ENCODE peak calls at places on chromosomes 11 and 22, in four cellular contexts. One of them, this sample, is unnamed.

GRCh38 chr11:126992065-126992803 is 8.3 kb downstream of the KIRREL3 start:
- DNase-seq in HCT116: no peak
- DNase-seq in SK-N-SH: no peak
- DNase-seq in A549: peak
- DNase-seq in this sample: no peak

GRCh38 chr22:22316589-22316988 is 72.0 kb downstream of the VPREB1 start:
- DNase-seq in A549: no peak
- DNase-seq in HCT116: no peak
- DNase-seq in SK-N-SH: no peak
- DNase-seq in this sample: no peak

GRCh38 chr22:22037740-22038139 is 55.2 kb upstream of the TOP3B start:
- DNase-seq in A549: no peak
- DNase-seq in HCT116: no peak
- DNase-seq in SK-N-SH: no peak
- DNase-seq in this sample: no peak

GRCh38 chr11:119085523-119085878 is 820 bp downstream of the HMBS start:
- DNase-seq in HCT116: no peak
- DNase-seq in SK-N-SH: peak
- DNase-seq in A549: no peak
- DNase-seq in this sample: no peak

GRCh38 chr11:75896843-75897419 is 81.9 kb downstream of the UVRAG start:
- DNase-seq in SK-N-SH: peak
- DNase-seq in HCT116: peak
- DNase-seq in A549: peak
- DNase-seq in this sample: peak

GRCh38 chr11:126307706-126308105 is 3.8 kb downstream of the DCPS start:
- DNase-seq in A549: no peak
- DNase-seq in HCT116: no peak
- DNase-seq in SK-N-SH: peak
- DNase-seq in this sample: peak

GRCh38 chr11:35553831-35554230 is 28.4 kb upstream of the PAMR1 start:
- DNase-seq in HCT116: no peak
- DNase-seq in SK-N-SH: no peak
- DNase-seq in A549: no peak
- DNase-seq in this sample: no peak

GRCh38 chr11:72478596-72479143 is 44.3 kb upstream of the CLPB start:
- DNase-seq in SK-N-SH: no peak
- DNase-seq in A549: no peak
- DNase-seq in HCT116: no peak
- DNase-seq in this sample: no peak

GRCh38 chr11:88695701-88696414 is 358.3 kb upstream of the CTSC start:
- DNase-seq in HCT116: no peak
- DNase-seq in A549: no peak
- DNase-seq in SK-N-SH: no peak
- DNase-seq in this sample: no peak

GRCh38 chr22:29306175-29306829 is at the start of gene GAS2L1:
- DNase-seq in HCT116: peak
- DNase-seq in A549: peak
- DNase-seq in SK-N-SH: peak
- DNase-seq in this sample: peak

GRCh38 chr11:3674189-3674588 is 3.0 kb upstream of the CHRNA10 start:
- DNase-seq in HCT116: no peak
- DNase-seq in SK-N-SH: no peak
- DNase-seq in A549: no peak
- DNase-seq in this sample: no peak

GRCh38 chr22:44752285-44753188 is at the start of gene ARHGAP8:
- DNase-seq in SK-N-SH: peak
- DNase-seq in A549: peak
- DNase-seq in HCT116: no peak
- DNase-seq in this sample: no peak

GRCh38 chr11:68956547-68957254 is 24.1 kb downstream of the MRGPRD start:
- DNase-seq in HCT116: no peak
- DNase-seq in A549: no peak
- DNase-seq in SK-N-SH: no peak
- DNase-seq in this sample: no peak

GRCh38 chr11:129278586-129279319 is 86.6 kb upstream of the ARHGAP32 start:
- DNase-seq in A549: no peak
- DNase-seq in SK-N-SH: peak
- DNase-seq in HCT116: no peak
- DNase-seq in this sample: peak

GRCh38 chr11:1943977-1944376 is 3.2 kb upstream of the MRPL23 start:
- DNase-seq in A549: no peak
- DNase-seq in HCT116: no peak
- DNase-seq in SK-N-SH: no peak
- DNase-seq in this sample: no peak

GRCh38 chr22:33006220-33006954 is 51.8 kb downstream of the SYN3 start:
- DNase-seq in HCT116: no peak
- DNase-seq in A549: no peak
- DNase-seq in SK-N-SH: no peak
- DNase-seq in this sample: no peak

GRCh38 chr11:115623021-115623451 is 118.8 kb upstream of the CADM1 start:
- DNase-seq in SK-N-SH: no peak
- DNase-seq in HCT116: no peak
- DNase-seq in A549: peak
- DNase-seq in this sample: no peak

GRCh38 chr22:47067911-47068654 is 305.6 kb downstream of the TBC1D22A start:
- DNase-seq in HCT116: no peak
- DNase-seq in A549: no peak
- DNase-seq in SK-N-SH: no peak
- DNase-seq in this sample: no peak

GRCh38 chr11:92399702-92400101 is 175.1 kb downstream of the FAT3 start:
- DNase-seq in HCT116: no peak
- DNase-seq in A549: no peak
- DNase-seq in SK-N-SH: no peak
- DNase-seq in this sample: peak

GRCh38 chr11:24391165-24391564 is 105.7 kb upstream of the LUZP2 start:
- DNase-seq in SK-N-SH: no peak
- DNase-seq in HCT116: no peak
- DNase-seq in A549: no peak
- DNase-seq in this sample: peak

GRCh38 chr22:27394806-27395404 is 406.7 kb downstream of the MN1 start:
- DNase-seq in A549: no peak
- DNase-seq in HCT116: no peak
- DNase-seq in SK-N-SH: no peak
- DNase-seq in this sample: no peak

GRCh38 chr11:90594658-90595057 is 371.8 kb upstream of the CHORDC1 start:
- DNase-seq in HCT116: no peak
- DNase-seq in SK-N-SH: peak
- DNase-seq in A549: no peak
- DNase-seq in this sample: no peak

GRCh38 chr11:45885274-45885920 is at the start of gene MAPK8IP1:
- DNase-seq in A549: no peak
- DNase-seq in SK-N-SH: peak
- DNase-seq in HCT116: no peak
- DNase-seq in this sample: peak

GRCh38 chr11:113998574-113998973 is 23.7 kb downstream of the HTR3A start:
- DNase-seq in SK-N-SH: no peak
- DNase-seq in HCT116: no peak
- DNase-seq in A549: no peak
- DNase-seq in this sample: no peak

DNA sequence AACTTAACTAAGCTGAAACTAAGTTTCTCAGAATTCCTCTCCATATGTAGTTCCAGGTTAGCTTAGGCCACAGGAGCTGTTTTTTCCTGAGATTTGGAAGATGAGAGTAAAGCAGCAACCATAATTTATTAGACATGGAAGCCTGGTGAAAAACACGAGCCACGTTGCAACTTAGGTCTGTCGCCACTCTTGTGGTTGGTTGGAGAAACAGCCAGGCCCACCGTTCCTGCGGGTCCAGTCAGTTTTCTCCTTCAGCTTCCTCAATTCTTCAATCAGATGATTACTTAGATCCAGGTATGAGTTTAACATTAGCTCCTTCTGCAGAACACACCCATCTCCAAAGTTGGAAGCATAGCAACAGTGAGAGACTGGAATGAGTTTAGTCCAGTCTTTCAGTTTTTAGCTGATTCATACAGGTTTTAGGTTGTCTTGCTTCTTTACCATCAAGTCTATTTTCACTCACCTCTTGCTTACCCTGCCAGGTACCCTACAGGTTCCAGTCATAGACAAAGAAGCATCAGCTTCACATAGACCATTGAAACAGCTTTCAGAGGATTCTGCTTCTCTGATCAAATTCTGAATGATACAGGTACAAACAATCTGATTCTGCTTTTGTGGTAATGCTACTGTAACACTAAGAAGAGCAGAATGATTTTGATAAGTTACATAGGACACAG is 18.6 kb downstream of the CASP12 start:
- DNase-seq in HCT116: no peak
- DNase-seq in SK-N-SH: no peak
- DNase-seq in A549: no peak
- DNase-seq in this sample: no peak
- TF ChIP-seq MAX in HCT116: no peak
- TF ChIP-seq MAX in SK-N-SH: no peak
- TF ChIP-seq MAX in A549: no peak
- TF ChIP-seq MAX in this sample: no peak

DNA sequence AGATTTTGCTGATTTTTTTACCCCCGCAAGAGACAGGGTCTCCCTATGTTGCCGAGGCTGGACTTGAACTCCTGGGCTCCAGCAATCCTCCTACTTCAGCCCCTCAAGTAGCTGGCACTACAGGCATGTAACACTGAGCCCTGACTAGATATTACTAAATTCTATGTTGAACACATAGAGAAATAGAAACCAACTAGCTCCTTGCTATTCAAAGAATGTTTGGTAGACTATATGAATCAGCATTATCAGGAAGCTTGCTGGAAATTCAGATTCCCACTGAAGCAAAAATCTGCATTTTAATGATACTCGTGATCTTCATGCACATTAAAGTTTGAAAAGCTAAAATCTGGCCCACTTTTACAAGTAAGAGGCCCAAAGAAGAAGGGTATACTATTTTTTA is 11.9 kb downstream of the TMEM41B start:
- DNase-seq in A549: no peak
- DNase-seq in HCT116: no peak
- DNase-seq in SK-N-SH: no peak
- DNase-seq in this sample: no peak
- H3K4me3 ChIP-seq in A549: no peak
- H3K4me3 ChIP-seq in HCT116: no peak
- H3K4me3 ChIP-seq in SK-N-SH: no peak
- H3K4me3 ChIP-seq in this sample: no peak

DNA sequence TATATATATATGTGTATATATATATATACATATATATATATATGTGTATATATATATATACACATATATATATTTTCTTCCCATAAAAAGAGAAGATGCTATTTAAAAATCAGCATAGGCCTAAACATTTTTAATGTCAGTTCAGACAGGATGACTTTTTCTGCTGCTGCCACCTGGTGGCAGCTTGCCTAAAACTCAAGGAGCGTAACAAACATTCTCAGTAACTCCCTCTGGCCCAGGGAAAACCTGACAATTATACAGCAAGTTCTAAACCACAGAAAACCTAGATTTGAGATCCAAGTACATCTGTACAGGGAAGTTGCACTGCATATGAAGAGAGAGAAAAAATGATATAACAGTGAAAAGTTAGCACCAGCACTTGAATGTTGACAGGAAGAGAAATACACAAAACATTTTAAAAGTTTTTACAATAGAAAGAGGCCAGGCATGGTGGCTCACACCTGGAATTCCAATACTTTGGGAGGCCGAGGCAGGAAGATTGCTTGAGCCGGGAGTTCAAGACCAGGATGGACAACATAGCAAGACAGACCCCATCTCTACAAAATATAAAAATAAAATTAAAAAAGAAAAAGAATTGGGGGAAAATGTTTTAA is 16.6 kb downstream of the OR8A1 start:
- DNase-seq in A549: peak
- DNase-seq in SK-N-SH: peak
- DNase-seq in HCT116: peak
- DNase-seq in this sample: peak
- TF ChIP-seq MAX in A549: no peak
- TF ChIP-seq MAX in SK-N-SH: no peak
- TF ChIP-seq MAX in HCT116: no peak
- TF ChIP-seq MAX in this sample: no peak

GRCh38 chr22:36330655-36331305 is 57.0 kb downstream of the MYH9 start:
- DNase-seq in HCT116: no peak
- DNase-seq in SK-N-SH: no peak
- DNase-seq in A549: no peak
- DNase-seq in this sample: peak
- H3K4me3 ChIP-seq in HCT116: peak
- H3K4me3 ChIP-seq in SK-N-SH: no peak
- H3K4me3 ChIP-seq in A549: no peak
- H3K4me3 ChIP-seq in this sample: no peak

GRCh38 chr22:42077486-42078125 is 1.9 kb upstream of the SMDT1 start:
- DNase-seq in HCT116: no peak
- DNase-seq in SK-N-SH: no peak
- DNase-seq in A549: no peak
- DNase-seq in this sample: no peak
- TF ChIP-seq MAX in HCT116: no peak
- TF ChIP-seq MAX in SK-N-SH: no peak
- TF ChIP-seq MAX in A549: no peak
- TF ChIP-seq MAX in this sample: no peak

DNA sequence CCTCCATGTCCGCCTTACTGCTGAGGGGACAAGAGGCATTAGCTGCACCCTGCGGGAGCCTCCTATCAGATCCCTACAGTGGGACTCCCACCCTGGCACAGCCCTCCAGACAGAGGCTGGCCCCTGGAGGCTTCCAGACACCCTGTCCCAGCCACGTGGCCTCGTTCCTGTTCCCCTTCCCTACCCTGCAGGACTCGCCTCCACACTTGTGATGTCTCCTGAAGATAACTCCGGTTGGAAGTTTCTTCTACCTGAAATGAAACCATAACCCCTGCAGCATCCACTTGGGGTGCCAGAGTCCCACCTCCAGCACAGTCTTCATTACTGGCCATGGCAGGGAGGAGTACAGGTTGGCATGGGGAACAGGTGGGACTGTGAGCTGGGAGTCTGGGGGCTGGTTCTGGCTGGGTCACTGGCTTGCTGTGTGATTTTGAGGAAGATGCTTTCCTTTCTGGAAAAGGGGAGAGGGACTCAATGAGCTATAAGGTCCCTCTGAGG is 4.9 kb upstream of the SH3BP1 start:
- DNase-seq in SK-N-SH: peak
- DNase-seq in A549: no peak
- DNase-seq in HCT116: no peak
- DNase-seq in this sample: no peak
- H3K4me3 ChIP-seq in SK-N-SH: peak
- H3K4me3 ChIP-seq in A549: no peak
- H3K4me3 ChIP-seq in HCT116: no peak
- H3K4me3 ChIP-seq in this sample: peak

GRCh38 chr22:49500076-49500460 is 327.6 kb downstream of the BRD1 start:
- DNase-seq in HCT116: no peak
- DNase-seq in SK-N-SH: no peak
- DNase-seq in A549: no peak
- DNase-seq in this sample: no peak
- TF ChIP-seq MAX in HCT116: no peak
- TF ChIP-seq MAX in SK-N-SH: no peak
- TF ChIP-seq MAX in A549: no peak
- TF ChIP-seq MAX in this sample: no peak

DNA sequence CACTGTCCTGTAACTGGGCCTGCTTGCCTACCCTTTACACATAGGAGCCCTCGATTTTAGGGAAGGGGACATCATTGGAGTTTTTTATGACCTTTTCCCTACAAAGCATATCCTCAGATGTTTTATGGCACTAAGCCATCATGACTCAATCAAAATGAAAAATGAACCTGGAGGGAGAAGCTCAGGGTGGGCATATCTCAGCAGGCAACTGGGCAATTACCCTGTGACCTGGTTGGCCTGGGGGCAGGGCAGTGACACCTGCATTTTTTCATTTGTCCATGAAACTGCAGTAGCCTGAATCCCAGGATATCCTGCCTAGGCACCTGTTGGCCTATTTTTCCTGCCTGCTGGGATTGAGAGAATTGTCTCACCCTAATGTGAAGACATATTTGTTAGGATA is 45.2 kb upstream of the BLID start:
- DNase-seq in HCT116: no peak
- DNase-seq in A549: no peak
- DNase-seq in SK-N-SH: no peak
- DNase-seq in this sample: no peak
- H3K4me3 ChIP-seq in HCT116: no peak
- H3K4me3 ChIP-seq in A549: no peak
- H3K4me3 ChIP-seq in SK-N-SH: no peak
- H3K4me3 ChIP-seq in this sample: no peak